ENCODE peak calls at places on chromosomes 7 and 10, in eight cellular contexts. D is AG04450; W is neural crest cell; Z is tibial nerve; S is CD4-positive, alpha-beta T cell; L is heart right ventricle; H is choroid plexus epithelial cell; F is astrocyte of the spinal cord. A is an unnamed sample.

GRCh38 chr10:62779487-62780248 is 24.9 kb upstream of the ADO start:
- DNase-seq in W (no peak), F (no peak), L (no peak), Z (no peak), D (no peak), H (peak), S (peak), A (no peak)

GRCh38 chr10:14533295-14533694 is 202.6 kb upstream of the FRMD4A start:
- DNase-seq in S (no peak), D (no peak), F (no peak), Z (no peak), H (no peak), W (no peak), L (no peak), A (no peak)

GRCh38 chr10:18402766-18403346 is 248.5 kb downstream of the NSUN6 start:
- DNase-seq in Z (no peak), W (no peak), H (no peak), L (no peak), F (no peak), D (no peak), S (no peak), A (no peak)

GRCh38 chr10:60898372-60898771 is 45.6 kb downstream of the RHOBTB1 start:
- DNase-seq in W (no peak), Z (no peak), H (no peak), D (no peak), F (no peak), L (no peak), S (no peak), A (no peak)

GRCh38 chr10:21212912-21213311 is 312.6 kb downstream of the SKIDA1 start:
- DNase-seq in L (no peak), F (no peak), Z (no peak), H (no peak), D (no peak), W (no peak), S (no peak), A (no peak)

GRCh38 chr7:1922071-1922869 is 252.2 kb downstream of the ELFN1 start:
- DNase-seq in H (peak), S (peak), Z (no peak), L (peak), F (peak), W (no peak), D (no peak), A (no peak)

GRCh38 chr10:22251751-22252285 is 34.0 kb upstream of the EBLN1 start:
- DNase-seq in L (peak), S (peak), H (peak), W (peak), F (peak), D (no peak), Z (peak), A (no peak)

GRCh38 chr7:143316492-143316891 is 581 bp downstream of the CLCN1 start:
- DNase-seq in H (no peak), L (no peak), W (no peak), F (no peak), S (no peak), D (no peak), Z (no peak), A (no peak)

GRCh38 chr7:75653651-75654050 is 85.1 kb downstream of the HIP1 start:
- DNase-seq in F (no peak), D (no peak), S (no peak), W (no peak), H (no peak), Z (no peak), L (no peak), A (no peak)

GRCh38 chr7:139041378-139042053 is 5.7 kb upstream of the ZC3HAV1L start:
- DNase-seq in F (no peak), S (no peak), D (no peak), Z (no peak), L (no peak), W (no peak), H (no peak), A (no peak)

GRCh38 chr10:28250782-28251181 is 52.1 kb downstream of the MPP7 start:
- DNase-seq in W (no peak), Z (no peak), F (peak), H (peak), D (no peak), L (no peak), S (no peak), A (no peak)
- TF ChIP-seq CTCF in W (peak), Z (peak), F (peak), H (peak), D (peak), L (peak), S (peak), A (peak)

DNA sequence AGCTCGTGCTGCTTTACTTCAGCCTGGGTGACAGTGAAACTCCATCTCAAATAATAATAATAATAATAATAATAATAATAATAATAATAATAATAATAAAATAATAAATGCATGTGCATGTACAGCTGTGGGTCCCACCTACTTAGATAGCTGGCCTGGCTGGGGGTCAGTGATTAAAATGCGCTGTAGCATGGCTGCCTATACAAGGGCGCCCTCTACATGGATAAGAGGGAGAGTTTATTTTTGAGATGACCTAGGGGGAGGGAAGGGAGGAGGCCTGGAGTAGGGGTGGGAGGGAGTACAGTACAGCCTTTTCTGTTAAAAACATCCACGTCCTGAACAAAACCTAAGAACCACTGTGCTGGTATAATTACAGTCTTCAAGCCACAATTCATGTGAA is 146.4 kb downstream of the TMEM178B start:
- DNase-seq in H (peak), S (no peak), L (no peak), F (no peak), D (no peak), Z (no peak), W (no peak), A (peak)
- TF ChIP-seq CTCF in H (peak), S (no peak), L (peak), F (peak), D (peak), Z (peak), W (peak), A (peak)

GRCh38 chr10:89954787-89955566 is 253.6 kb downstream of the KIF20B start:
- DNase-seq in Z (no peak), W (no peak), H (peak), D (no peak), L (no peak), F (peak), S (no peak), A (no peak)
- TF ChIP-seq CTCF in Z (peak), W (peak), H (peak), D (peak), L (peak), F (peak), S (no peak), A (peak)

GRCh38 chr10:73819513-73820093 is 8.2 kb upstream of the NDST2 start:
- DNase-seq in Z (no peak), W (no peak), F (no peak), H (peak), D (no peak), S (no peak), L (peak), A (no peak)
- TF ChIP-seq CTCF in Z (no peak), W (no peak), F (peak), H (peak), D (no peak), S (no peak), L (peak), A (no peak)

GRCh38 chr7:138008588-138009349 is 6.9 kb upstream of the CREB3L2 start:
- DNase-seq in F (peak), L (no peak), W (peak), S (no peak), D (no peak), H (peak), Z (no peak), A (no peak)
- TF ChIP-seq CTCF in F (peak), L (peak), W (peak), S (peak), D (peak), H (peak), Z (peak), A (peak)

GRCh38 chr10:87930141-87930540 is 66.7 kb downstream of the PTEN start:
- DNase-seq in F (no peak), S (no peak), Z (no peak), W (no peak), L (no peak), H (no peak), D (no peak), A (no peak)

GRCh38 chr10:87928996-87929395 is 65.6 kb downstream of the PTEN start:
- DNase-seq in W (no peak), Z (no peak), S (no peak), L (no peak), F (no peak), D (no peak), H (no peak), A (no peak)

GRCh38 chr10:87935290-87936141 is 72.1 kb downstream of the PTEN start:
- DNase-seq in W (no peak), H (peak), F (no peak), S (no peak), Z (no peak), L (no peak), D (peak), A (no peak)

GRCh38 chr10:87930929-87931835 is 67.8 kb downstream of the PTEN start:
- DNase-seq in H (no peak), W (no peak), Z (no peak), F (no peak), D (no peak), L (no peak), S (no peak), A (no peak)

DNA sequence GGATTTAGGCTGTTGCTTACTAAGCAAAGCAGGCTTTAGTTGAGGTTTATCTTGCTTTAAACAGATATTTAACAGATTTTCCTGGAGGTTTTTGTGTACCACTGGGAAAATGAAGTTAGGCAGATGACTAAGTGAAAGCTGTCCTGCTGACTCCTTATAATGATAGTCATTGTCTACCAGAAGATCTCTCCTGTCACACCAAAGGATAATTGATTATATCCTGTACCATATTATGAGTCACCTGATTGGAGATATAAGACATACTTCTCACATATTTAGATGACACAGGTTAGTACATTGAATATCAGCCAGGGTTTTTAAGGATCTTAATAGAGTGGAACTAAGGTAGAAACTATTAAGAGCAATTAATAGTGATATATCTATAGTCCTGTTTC is 68.4 kb downstream of the PTEN start:
- DNase-seq in S (no peak), Z (no peak), D (no peak), L (no peak), H (no peak), W (no peak), F (no peak), A (no peak)
- TF ChIP-seq CTCF in S (no peak), Z (no peak), D (no peak), L (no peak), H (no peak), W (no peak), F (no peak), A (no peak)

A was measured in D721Med.